ENCODE peak calls at places on chromosomes 2 and 18, in ten cellular contexts. B, R, J, H, X, V, I, S, G and O are unnamed samples.

GRCh38 chr18:74489631-74490030 is 6.5 kb upstream of the CNDP2 start:
- DNase-seq in V (no peak), S (no peak), H (no peak), I (no peak), B (no peak), X (peak), G (no peak), R (no peak), J (peak), O (no peak)

GRCh38 chr2:77579076-77579769 is 57.0 kb upstream of the LRRTM4 start:
- DNase-seq in X (no peak), H (no peak), G (no peak), I (no peak), S (no peak), J (no peak), V (no peak), B (no peak), R (no peak), O (no peak)

GRCh38 chr2:232229296-232229916 is 149.1 kb upstream of the ALPP start:
- DNase-seq in V (no peak), B (no peak), H (no peak), G (no peak), I (no peak), X (no peak), J (no peak), S (no peak), R (no peak), O (no peak)

GRCh38 chr2:217360781-217361485 is 501.1 kb upstream of the TNP1 start:
- DNase-seq in B (peak), H (no peak), R (peak), I (peak), V (no peak), G (no peak), J (peak), S (no peak), X (no peak), O (no peak)

GRCh38 chr2:119753041-119753929 is 6.4 kb upstream of the PTPN4 start:
- DNase-seq in H (no peak), G (peak), R (peak), J (peak), I (peak), X (peak), S (peak), B (no peak), V (no peak), O (peak)

GRCh38 chr2:42812899-42813479 is 20.6 kb upstream of the HAAO start:
- DNase-seq in V (no peak), I (peak), H (no peak), X (no peak), R (no peak), B (no peak), S (peak), G (no peak), J (no peak), O (no peak)

GRCh38 chr2:198203306-198203705 is 398.9 kb downstream of the PLCL1 start:
- DNase-seq in I (no peak), H (no peak), V (no peak), G (no peak), R (no peak), S (no peak), X (no peak), J (no peak), B (no peak), O (no peak)

GRCh38 chr2:26067186-26067974 is 33.5 kb downstream of the RAB10 start:
- DNase-seq in G (no peak), B (no peak), V (no peak), J (no peak), I (no peak), X (no peak), H (no peak), R (no peak), S (no peak), O (no peak)

GRCh38 chr2:6780765-6781274 is 84.9 kb downstream of the CMPK2 start:
- DNase-seq in B (peak), X (peak), J (peak), R (no peak), I (no peak), V (no peak), S (peak), G (peak), H (no peak), O (no peak)

GRCh38 chr2:45946023-45946422 is 294.5 kb downstream of the PRKCE start:
- DNase-seq in V (no peak), R (no peak), J (peak), G (no peak), I (peak), B (no peak), H (no peak), S (no peak), X (no peak), O (no peak)

GRCh38 chr2:241135737-241136136 is 13.5 kb downstream of the PASK start:
- DNase-seq in H (no peak), G (peak), R (no peak), V (no peak), J (no peak), S (no peak), B (no peak), I (no peak), X (no peak), O (no peak)

GRCh38 chr2:232530626-232531260 is 4.8 kb downstream of the CHRND start:
- DNase-seq in H (no peak), S (no peak), G (no peak), R (no peak), X (no peak), J (no peak), B (no peak), V (no peak), I (no peak), O (no peak)